ENCODE peak calls at places on chromosomes 13 and 19, in ten cellular contexts. P is GDM1, Y is T-cell, A is amniotic stem cell, V is AG10803, I is spleen, G is HuH-7, D is NCI-H1105, S is cardiac fibroblast, H is Kasumi-1. E is an unnamed sample.

GRCh38 chr19:48554385-48555091 is 2.6 kb downstream of the SULT2B1 start:
- DNase-seq in I (no peak), P (no peak), A (no peak), D (no peak), S (no peak), H (no peak), Y (no peak), V (no peak), G (peak), E (no peak)

GRCh38 chr19:5186293-5187050 is 154.1 kb downstream of the PTPRS start:
- DNase-seq in I (no peak), V (peak), P (no peak), S (peak), D (no peak), G (no peak), Y (no peak), H (no peak), A (no peak), E (peak)

GRCh38 chr13:40895715-40896184 is 106.3 kb downstream of the SLC25A15 start:
- DNase-seq in S (no peak), A (no peak), H (no peak), D (peak), G (peak), Y (no peak), I (no peak), V (no peak), P (no peak), E (no peak)

GRCh38 chr13:40644838-40645620 is 21.4 kb downstream of the FOXO1 start:
- DNase-seq in A (no peak), D (no peak), P (no peak), V (peak), H (no peak), G (no peak), S (no peak), Y (no peak), I (no peak), E (peak)

GRCh38 chr13:110127986-110128511 is 178.9 kb downstream of the COL4A1 start:
- DNase-seq in V (peak), H (no peak), G (no peak), Y (no peak), S (no peak), D (no peak), I (no peak), A (no peak), P (no peak), E (peak)

GRCh38 chr19:4186087-4186993 is 3.9 kb downstream of the ANKRD24 start:
- DNase-seq in A (peak), I (peak), D (peak), V (peak), H (peak), P (peak), S (peak), Y (peak), G (peak), E (peak)

GRCh38 chr13:108427355-108427754 is 157.8 kb downstream of the TNFSF13B start:
- DNase-seq in A (no peak), H (no peak), V (no peak), Y (no peak), S (no peak), I (no peak), G (no peak), P (no peak), D (no peak), E (no peak)

GRCh38 chr19:53549354-53549753 is 11.4 kb downstream of the ZNF331 start:
- DNase-seq in S (peak), P (no peak), D (no peak), V (peak), Y (no peak), H (no peak), G (no peak), I (no peak), A (no peak), E (peak)

GRCh38 chr13:24670927-24671326 is 9.3 kb upstream of the ATP12A start:
- DNase-seq in I (no peak), A (no peak), D (no peak), P (no peak), S (peak), Y (no peak), G (no peak), H (peak), V (no peak), E (peak)

GRCh38 chr19:47152632-47153031 is 22.0 kb downstream of the SAE1 start:
- DNase-seq in H (no peak), I (no peak), V (no peak), A (no peak), D (no peak), Y (no peak), S (no peak), P (no peak), G (no peak), E (no peak)

E was measured in AG20443.